ENCODE peak calls at places on chromosomes 5 and 9, in six cellular contexts. S is HFFc6; M is amniotic epithelial cell; T is NCI-H510A; G is stimulated activated CD4-positive, alpha-beta T cell treated with anti-CD3 and anti-CD28 coated beads, Interleukin-1b, Interleukin-23, amount 100 ng/mL, for 4 hours; H is fibroblast of lung. U is an unnamed sample.
A peak's percentile ranks its signal among the peaks of the same experiment; 100 is the strongest.

GRCh38 chr5:165460911-165461310 is 1955.5 kb downstream of the MAT2B start:
- DNase-seq in T (no peak), G (no peak), M (peak; percentile 56), H (peak; percentile 32), S (no peak), U (no peak)

GRCh38 chr9:96668868-96669534 is 13.9 kb upstream of the PRXL2C start:
- DNase-seq in H (no peak), M (no peak), T (no peak), G (no peak), S (no peak), U (no peak)

GRCh38 chr5:173753307-173754168 is 134.6 kb upstream of the CPEB4 start:
- DNase-seq in T (peak; percentile 70), H (peak; percentile 73), S (no peak), G (no peak), M (peak; percentile 61), U (no peak)

GRCh38 chr5:14110196-14110595 is 32.9 kb upstream of the TRIO start:
- DNase-seq in G (no peak), S (no peak), H (peak; percentile 30), T (no peak), M (peak; percentile 31), U (no peak)

GRCh38 chr9:135887021-135887507 is 20.3 kb downstream of the CAMSAP1 start:
- DNase-seq in M (no peak), G (no peak), T (no peak), S (no peak), H (peak; percentile 40), U (no peak)

GRCh38 chr9:83434254-83434653 is 103.9 kb downstream of the FRMD3 start:
- DNase-seq in H (no peak), T (no peak), S (no peak), M (no peak), G (no peak), U (no peak)

GRCh38 chr5:134554319-134555222 is 29.1 kb downstream of the JADE2 start:
- DNase-seq in G (no peak), M (peak; percentile 98), H (peak; percentile 72), T (peak; percentile 56), S (peak; percentile 100), U (peak; percentile 15)

GRCh38 chr9:129131300-129132145 is 20.3 kb downstream of the PTPA start:
- DNase-seq in H (peak; percentile 65), T (no peak), M (peak; percentile 45), S (peak; percentile 50), G (peak; percentile 86), U (peak; percentile 68)